ENCODE peak calls at places on chromosomes 12 and 14, in four cellular contexts. C, T, Q and G are unnamed samples.

GRCh38 chr12:85076688-85077430 is 40.7 kb downstream of the LRRIQ1 start:
- DNase-seq in T (no peak), C (no peak), Q (peak), G (no peak)

GRCh38 chr14:75646762-75647161 is 13.9 kb downstream of the ERG28 start:
- DNase-seq in Q (no peak), C (peak), T (no peak), G (no peak)

GRCh38 chr12:127130506-127131100 is 1136.4 kb upstream of the TMEM132C start:
- DNase-seq in Q (no peak), T (no peak), C (no peak), G (no peak)

GRCh38 chr14:95520346-95520745 is 3.9 kb upstream of the SYNE3 start:
- DNase-seq in T (no peak), Q (no peak), C (no peak), G (peak)

GRCh38 chr14:96119947-96120346 is 80.8 kb downstream of the C14orf132 start:
- DNase-seq in T (no peak), C (no peak), Q (no peak), G (no peak)

GRCh38 chr12:115273446-115273845 is 589.5 kb upstream of the TBX3 start:
- DNase-seq in T (no peak), C (no peak), Q (no peak), G (no peak)

GRCh38 chr12:80101126-80101525 is 1.8 kb downstream of the OTOGL start:
- DNase-seq in Q (no peak), T (no peak), C (no peak), G (no peak)

GRCh38 chr14:74574706-74575105 is 37.3 kb downstream of the LTBP2 start:
- DNase-seq in T (no peak), C (no peak), Q (no peak), G (no peak)

GRCh38 chr12:28537474-28537873 is 347.2 kb downstream of the CCDC91 start:
- DNase-seq in C (no peak), T (no peak), Q (no peak), G (no peak)

GRCh38 chr12:6927379-6927991 is at the start of gene ATN1:
- DNase-seq in T (no peak), C (peak), Q (no peak), G (no peak)

GRCh38 chr14:21924479-21924878 is 250.9 kb upstream of the OR4E1 start:
- DNase-seq in Q (no peak), T (no peak), C (no peak), G (no peak)

GRCh38 chr14:100708349-100709217 is 18.1 kb upstream of the DLK1 start:
- DNase-seq in C (peak), Q (no peak), T (no peak), G (no peak)

GRCh38 chr12:44428825-44429224 is 447.3 kb downstream of the NELL2 start:
- DNase-seq in T (no peak), C (no peak), Q (no peak), G (no peak)

GRCh38 chr14:32620303-32620702 is 291.2 kb downstream of the AKAP6 start:
- DNase-seq in C (no peak), T (no peak), Q (no peak), G (no peak)

GRCh38 chr14:54488318-54488645 is 498 bp downstream of the GMFB start:
- DNase-seq in Q (no peak), C (no peak), T (no peak), G (no peak)

GRCh38 chr12:14416658-14417057 is 51.2 kb downstream of the ATF7IP start:
- DNase-seq in C (no peak), T (no peak), Q (peak), G (no peak)

GRCh38 chr12:1629338-1630080 is 478 bp downstream of the WNT5B start:
- DNase-seq in T (no peak), C (no peak), Q (no peak), G (no peak)
- TF ChIP-seq CTCF in T (no peak), C (no peak), Q (no peak), G (no peak)

DNA sequence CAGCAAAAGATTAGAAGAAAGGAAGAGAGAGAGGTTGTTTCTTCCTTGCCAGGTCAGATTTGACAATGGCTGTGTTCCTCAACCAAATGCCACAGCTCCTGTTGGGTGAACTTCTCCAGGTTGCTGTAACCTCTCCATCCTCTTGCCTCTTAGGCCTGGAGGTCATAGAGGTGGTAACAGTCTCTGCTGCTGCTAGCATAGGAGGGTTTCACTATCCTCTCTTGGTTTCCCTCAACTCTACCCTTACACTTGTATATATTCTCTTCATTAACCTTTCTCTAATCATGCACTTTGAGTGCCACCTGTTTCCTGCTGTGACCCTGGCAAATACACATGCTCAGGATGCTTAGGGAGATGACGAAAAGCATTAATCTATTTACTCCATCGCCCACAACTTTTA is 67.7 kb upstream of the HIF1A start:
- DNase-seq in T (no peak), Q (no peak), C (no peak), G (no peak)
- TF ChIP-seq CTCF in T (no peak), Q (no peak), C (no peak), G (no peak)

GRCh38 chr12:119156401-119156800 is 22.3 kb upstream of the HSPB8 start:
- DNase-seq in T (no peak), C (no peak), Q (no peak), G (no peak)
- TF ChIP-seq CTCF in T (no peak), C (no peak), Q (no peak), G (no peak)

GRCh38 chr12:122306407-122306806 is 40.1 kb upstream of the VPS33A start:
- DNase-seq in Q (no peak), T (no peak), C (no peak), G (no peak)
- TF ChIP-seq CTCF in Q (no peak), T (no peak), C (no peak), G (no peak)